ENCODE peak calls at places on chromosomes 7 and 10, in seven cellular contexts. One of them, this sample, is unnamed.

GRCh38 chr10:31343551-31343950 is 24.5 kb downstream of the ZEB1 start:
- DNase-seq in Peyer's patch: no peak
- DNase-seq in AG04450: no peak
- DNase-seq in LNCaP clone FGC: no peak
- DNase-seq in cardiac muscle cell: no peak
- DNase-seq in fibroblast of lung: no peak
- DNase-seq in brain microvascular endothelial cell: no peak
- DNase-seq in this sample: no peak

GRCh38 chr7:32892521-32893224 is 1.1 kb upstream of the KBTBD2 start:
- DNase-seq in cardiac muscle cell: peak; percentile 79
- DNase-seq in AG04450: no peak
- DNase-seq in LNCaP clone FGC: no peak
- DNase-seq in fibroblast of lung: peak; percentile 64
- DNase-seq in Peyer's patch: peak; percentile 67
- DNase-seq in brain microvascular endothelial cell: peak; percentile 32
- DNase-seq in this sample: peak; percentile 30

GRCh38 chr7:12942599-12942998 is 255.2 kb downstream of the ARL4A start:
- DNase-seq in brain microvascular endothelial cell: no peak
- DNase-seq in Peyer's patch: no peak
- DNase-seq in AG04450: no peak
- DNase-seq in fibroblast of lung: peak; percentile 66
- DNase-seq in LNCaP clone FGC: peak; percentile 96
- DNase-seq in cardiac muscle cell: no peak
- DNase-seq in this sample: no peak

GRCh38 chr7:131096267-131096927 is 231.3 kb upstream of the MKLN1 start:
- DNase-seq in brain microvascular endothelial cell: no peak
- DNase-seq in AG04450: no peak
- DNase-seq in Peyer's patch: no peak
- DNase-seq in cardiac muscle cell: no peak
- DNase-seq in LNCaP clone FGC: no peak
- DNase-seq in fibroblast of lung: no peak
- DNase-seq in this sample: no peak

GRCh38 chr7:101678713-101679112 is 49.6 kb upstream of the MYL10 start:
- DNase-seq in cardiac muscle cell: peak; percentile 37
- DNase-seq in fibroblast of lung: peak; percentile 84
- DNase-seq in brain microvascular endothelial cell: peak; percentile 79
- DNase-seq in Peyer's patch: no peak
- DNase-seq in LNCaP clone FGC: no peak
- DNase-seq in AG04450: no peak
- DNase-seq in this sample: no peak

GRCh38 chr7:44075296-44076075 is 6.8 kb downstream of the POLM start:
- DNase-seq in fibroblast of lung: no peak
- DNase-seq in AG04450: no peak
- DNase-seq in brain microvascular endothelial cell: no peak
- DNase-seq in Peyer's patch: no peak
- DNase-seq in cardiac muscle cell: no peak
- DNase-seq in LNCaP clone FGC: no peak
- DNase-seq in this sample: no peak

GRCh38 chr7:157837047-157837446 is 500.2 kb downstream of the DNAJB6 start:
- DNase-seq in AG04450: no peak
- DNase-seq in fibroblast of lung: no peak
- DNase-seq in LNCaP clone FGC: no peak
- DNase-seq in brain microvascular endothelial cell: no peak
- DNase-seq in cardiac muscle cell: no peak
- DNase-seq in Peyer's patch: no peak
- DNase-seq in this sample: no peak

GRCh38 chr10:31698169-31698890 is 230.3 kb downstream of the ARHGAP12 start:
- DNase-seq in brain microvascular endothelial cell: peak; percentile 85
- DNase-seq in Peyer's patch: peak; percentile 72
- DNase-seq in fibroblast of lung: peak; percentile 80
- DNase-seq in AG04450: peak; percentile 73
- DNase-seq in cardiac muscle cell: peak; percentile 94
- DNase-seq in LNCaP clone FGC: no peak
- DNase-seq in this sample: no peak

GRCh38 chr10:34022195-34022594 is 687.7 kb upstream of the NRP1 start:
- DNase-seq in brain microvascular endothelial cell: no peak
- DNase-seq in Peyer's patch: no peak
- DNase-seq in fibroblast of lung: no peak
- DNase-seq in cardiac muscle cell: no peak
- DNase-seq in AG04450: no peak
- DNase-seq in LNCaP clone FGC: no peak
- DNase-seq in this sample: no peak

GRCh38 chr7:1669954-1670893 is at the start of gene ELFN1:
- DNase-seq in AG04450: no peak
- DNase-seq in LNCaP clone FGC: no peak
- DNase-seq in fibroblast of lung: peak; percentile 70
- DNase-seq in cardiac muscle cell: peak; percentile 54
- DNase-seq in Peyer's patch: peak; percentile 29
- DNase-seq in brain microvascular endothelial cell: no peak
- DNase-seq in this sample: peak; percentile 53

GRCh38 chr7:37093257-37093656 is 355.4 kb downstream of the ELMO1 start:
- DNase-seq in LNCaP clone FGC: no peak
- DNase-seq in Peyer's patch: no peak
- DNase-seq in cardiac muscle cell: no peak
- DNase-seq in AG04450: no peak
- DNase-seq in brain microvascular endothelial cell: no peak
- DNase-seq in fibroblast of lung: no peak
- DNase-seq in this sample: no peak

GRCh38 chr10:8508882-8509281 is 454.4 kb downstream of the GATA3 start:
- DNase-seq in LNCaP clone FGC: no peak
- DNase-seq in AG04450: no peak
- DNase-seq in cardiac muscle cell: no peak
- DNase-seq in brain microvascular endothelial cell: no peak
- DNase-seq in Peyer's patch: no peak
- DNase-seq in fibroblast of lung: no peak
- DNase-seq in this sample: no peak

GRCh38 chr7:67625257-67625713 is 628.7 kb downstream of the TYW1 start:
- DNase-seq in cardiac muscle cell: peak; percentile 89
- DNase-seq in brain microvascular endothelial cell: peak; percentile 24
- DNase-seq in AG04450: no peak
- DNase-seq in LNCaP clone FGC: peak; percentile 10
- DNase-seq in Peyer's patch: peak; percentile 53
- DNase-seq in fibroblast of lung: peak; percentile 58
- DNase-seq in this sample: peak; percentile 55

GRCh38 chr10:117549100-117549499 is 6.6 kb downstream of the EMX2 start:
- DNase-seq in brain microvascular endothelial cell: no peak
- DNase-seq in fibroblast of lung: no peak
- DNase-seq in LNCaP clone FGC: no peak
- DNase-seq in Peyer's patch: no peak
- DNase-seq in AG04450: no peak
- DNase-seq in cardiac muscle cell: no peak
- DNase-seq in this sample: no peak

GRCh38 chr7:72430531-72430930 is 18.4 kb upstream of the CALN1 start:
- DNase-seq in brain microvascular endothelial cell: no peak
- DNase-seq in fibroblast of lung: no peak
- DNase-seq in LNCaP clone FGC: no peak
- DNase-seq in AG04450: no peak
- DNase-seq in Peyer's patch: no peak
- DNase-seq in cardiac muscle cell: no peak
- DNase-seq in this sample: no peak

GRCh38 chr10:6071181-6072175 is 9.3 kb upstream of the IL2RA start:
- DNase-seq in Peyer's patch: peak; percentile 43
- DNase-seq in AG04450: no peak
- DNase-seq in LNCaP clone FGC: no peak
- DNase-seq in fibroblast of lung: no peak
- DNase-seq in cardiac muscle cell: no peak
- DNase-seq in brain microvascular endothelial cell: no peak
- DNase-seq in this sample: no peak

GRCh38 chr10:59967079-59967478 is 60.7 kb upstream of the CCDC6 start:
- DNase-seq in AG04450: no peak
- DNase-seq in brain microvascular endothelial cell: no peak
- DNase-seq in Peyer's patch: no peak
- DNase-seq in LNCaP clone FGC: no peak
- DNase-seq in fibroblast of lung: no peak
- DNase-seq in cardiac muscle cell: no peak
- DNase-seq in this sample: no peak

GRCh38 chr10:121263407-121263783 is 334.8 kb downstream of the FGFR2 start:
- DNase-seq in Peyer's patch: no peak
- DNase-seq in cardiac muscle cell: no peak
- DNase-seq in brain microvascular endothelial cell: no peak
- DNase-seq in fibroblast of lung: no peak
- DNase-seq in LNCaP clone FGC: no peak
- DNase-seq in AG04450: no peak
- DNase-seq in this sample: no peak

GRCh38 chr10:15881542-15881941 is 21.2 kb upstream of the MINDY3 start:
- DNase-seq in brain microvascular endothelial cell: no peak
- DNase-seq in cardiac muscle cell: no peak
- DNase-seq in fibroblast of lung: no peak
- DNase-seq in AG04450: no peak
- DNase-seq in LNCaP clone FGC: no peak
- DNase-seq in Peyer's patch: no peak
- DNase-seq in this sample: no peak

GRCh38 chr10:15879663-15880062 is 19.4 kb upstream of the MINDY3 start:
- DNase-seq in fibroblast of lung: no peak
- DNase-seq in cardiac muscle cell: no peak
- DNase-seq in brain microvascular endothelial cell: no peak
- DNase-seq in AG04450: no peak
- DNase-seq in Peyer's patch: no peak
- DNase-seq in LNCaP clone FGC: peak; percentile 75
- DNase-seq in this sample: no peak

GRCh38 chr10:15879058-15879457 is 18.8 kb upstream of the MINDY3 start:
- DNase-seq in fibroblast of lung: peak; percentile 24
- DNase-seq in AG04450: no peak
- DNase-seq in Peyer's patch: no peak
- DNase-seq in LNCaP clone FGC: no peak
- DNase-seq in cardiac muscle cell: peak; percentile 48
- DNase-seq in brain microvascular endothelial cell: peak; percentile 27
- DNase-seq in this sample: peak; percentile 37

DNA sequence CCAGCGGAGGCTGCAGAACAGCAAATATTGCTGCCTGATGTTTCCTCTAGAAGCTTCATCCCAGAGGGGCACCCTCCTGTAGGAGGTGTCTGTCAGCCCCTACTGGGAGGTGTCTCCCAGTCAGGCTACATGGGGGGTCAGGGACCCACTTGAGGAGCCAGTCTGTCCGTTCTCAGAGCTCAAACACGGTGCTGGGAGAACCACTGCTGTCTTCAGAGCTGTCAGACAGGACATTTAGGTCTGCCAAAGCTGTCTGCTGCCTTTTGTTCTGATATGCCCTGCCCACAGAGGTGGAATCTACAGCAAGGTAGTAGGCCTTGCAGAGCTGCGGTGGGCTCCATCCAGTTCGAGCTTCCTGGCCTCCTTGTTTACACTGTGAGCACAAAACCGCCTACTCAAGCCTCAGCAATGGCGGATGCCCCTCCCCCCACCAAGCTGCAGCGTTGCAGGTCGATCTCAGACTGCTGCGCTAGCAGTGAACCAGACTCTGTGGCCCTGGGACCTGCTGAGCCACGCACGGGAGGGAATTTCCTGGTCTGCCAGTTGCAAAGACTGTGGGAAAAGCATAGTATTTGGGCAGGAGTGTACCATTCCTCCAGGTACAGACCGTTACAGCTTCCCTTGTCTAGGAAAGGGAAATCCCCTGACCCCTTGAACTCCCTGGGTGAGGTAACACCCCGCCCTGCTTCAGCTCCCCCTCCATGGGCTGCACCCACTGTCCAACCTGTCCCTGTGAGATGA is 17.7 kb upstream of the MINDY3 start:
- DNase-seq in brain microvascular endothelial cell: no peak
- DNase-seq in AG04450: no peak
- DNase-seq in fibroblast of lung: no peak
- DNase-seq in Peyer's patch: no peak
- DNase-seq in LNCaP clone FGC: no peak
- DNase-seq in cardiac muscle cell: no peak
- DNase-seq in this sample: no peak
- TF ChIP-seq CTCF in brain microvascular endothelial cell: no peak
- TF ChIP-seq CTCF in AG04450: no peak
- TF ChIP-seq CTCF in fibroblast of lung: no peak
- TF ChIP-seq CTCF in Peyer's patch: no peak
- TF ChIP-seq CTCF in LNCaP clone FGC: no peak
- TF ChIP-seq CTCF in cardiac muscle cell: no peak
- TF ChIP-seq CTCF in this sample: no peak

DNA sequence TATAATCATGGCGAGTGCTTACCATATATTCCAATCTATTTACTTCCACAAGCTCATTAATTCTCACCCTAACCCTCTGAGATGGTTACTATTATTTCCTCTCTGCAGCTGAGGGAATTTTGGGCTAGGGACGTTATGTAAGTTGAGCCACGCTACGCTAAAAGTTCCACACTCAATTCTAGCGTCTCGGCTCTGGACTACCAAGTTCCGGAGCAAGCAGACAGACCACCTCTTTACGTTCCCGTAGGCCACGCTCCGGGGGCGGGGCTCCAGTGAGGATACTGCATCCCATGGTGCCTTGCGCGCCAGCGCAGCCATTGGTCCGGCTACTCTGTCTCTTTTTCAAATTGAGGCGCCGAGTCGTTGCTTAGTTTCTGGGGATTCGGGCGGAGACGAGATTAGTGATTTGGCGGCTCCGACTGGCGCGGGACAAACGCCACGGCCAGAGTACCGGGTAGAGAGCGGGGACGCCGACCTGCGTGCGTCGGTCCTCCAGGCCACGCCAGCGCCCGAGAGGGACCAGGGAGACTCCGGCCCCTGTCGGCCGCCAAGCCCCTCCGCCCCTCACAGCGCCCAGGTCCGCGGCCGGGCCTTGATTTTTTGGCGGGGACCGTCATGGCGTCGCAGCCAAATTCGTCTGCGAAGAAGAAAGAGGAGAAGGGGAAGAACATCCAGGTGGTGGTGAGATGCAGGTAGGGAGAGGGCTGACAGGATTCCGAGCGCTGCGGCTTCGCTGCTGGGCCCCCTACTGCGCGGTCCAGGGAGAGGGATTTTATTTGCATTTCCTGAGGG is at the start of gene KIF11:
- DNase-seq in Peyer's patch: peak; percentile 100
- DNase-seq in fibroblast of lung: peak; percentile 95
- DNase-seq in LNCaP clone FGC: peak; percentile 89
- DNase-seq in brain microvascular endothelial cell: peak; percentile 98
- DNase-seq in AG04450: peak; percentile 85
- DNase-seq in cardiac muscle cell: peak; percentile 98
- DNase-seq in this sample: peak; percentile 93
- TF ChIP-seq CTCF in Peyer's patch: no peak
- TF ChIP-seq CTCF in fibroblast of lung: peak; percentile 4
- TF ChIP-seq CTCF in LNCaP clone FGC: no peak
- TF ChIP-seq CTCF in brain microvascular endothelial cell: peak; percentile 14
- TF ChIP-seq CTCF in AG04450: no peak
- TF ChIP-seq CTCF in cardiac muscle cell: peak; percentile 11
- TF ChIP-seq CTCF in this sample: no peak

GRCh38 chr10:103465411-103466179 is 6.9 kb upstream of the CALHM1 start:
- DNase-seq in LNCaP clone FGC: peak; percentile 53
- DNase-seq in AG04450: no peak
- DNase-seq in cardiac muscle cell: no peak
- DNase-seq in fibroblast of lung: no peak
- DNase-seq in Peyer's patch: no peak
- DNase-seq in brain microvascular endothelial cell: no peak
- DNase-seq in this sample: no peak
- TF ChIP-seq CTCF in LNCaP clone FGC: no peak
- TF ChIP-seq CTCF in AG04450: no peak
- TF ChIP-seq CTCF in cardiac muscle cell: no peak
- TF ChIP-seq CTCF in fibroblast of lung: no peak
- TF ChIP-seq CTCF in Peyer's patch: no peak
- TF ChIP-seq CTCF in brain microvascular endothelial cell: no peak
- TF ChIP-seq CTCF in this sample: no peak

DNA sequence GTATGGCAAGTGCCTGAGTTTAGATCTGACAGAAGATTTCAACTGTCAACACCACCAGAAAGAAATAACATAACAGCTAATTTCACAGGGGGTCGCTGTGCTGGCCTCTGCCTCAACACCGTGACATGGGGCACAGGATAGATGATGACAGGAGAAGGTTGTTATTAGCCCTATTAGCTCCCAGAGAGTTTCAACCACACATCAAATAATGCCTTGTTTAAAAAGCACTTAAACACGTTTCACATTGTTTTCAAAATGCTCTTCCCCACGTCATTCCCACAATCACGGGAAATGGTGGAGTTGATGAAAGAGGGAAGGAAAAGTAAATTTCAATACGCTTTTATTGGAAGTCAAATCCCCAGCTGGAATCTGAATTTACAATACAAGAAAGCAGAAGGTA is 184.7 kb downstream of the MAGI2 start:
- DNase-seq in brain microvascular endothelial cell: no peak
- DNase-seq in cardiac muscle cell: no peak
- DNase-seq in Peyer's patch: no peak
- DNase-seq in fibroblast of lung: no peak
- DNase-seq in LNCaP clone FGC: no peak
- DNase-seq in AG04450: no peak
- DNase-seq in this sample: no peak
- TF ChIP-seq CTCF in brain microvascular endothelial cell: no peak
- TF ChIP-seq CTCF in cardiac muscle cell: no peak
- TF ChIP-seq CTCF in Peyer's patch: no peak
- TF ChIP-seq CTCF in fibroblast of lung: no peak
- TF ChIP-seq CTCF in LNCaP clone FGC: no peak
- TF ChIP-seq CTCF in AG04450: no peak
- TF ChIP-seq CTCF in this sample: no peak

This sample was measured in GM13977.